ENCODE peak calls at places on chromosomes 6 and 20, in six cellular contexts. R is GM13977, C is GM20000, K is HS-27A, D is GM04504, F is dorsolateral prefrontal cortex. W is an unnamed sample.

GRCh38 chr6:69907981-69908498 is 41.7 kb downstream of the COL19A1 start:
- DNase-seq in C (no peak), K (no peak), D (peak), R (no peak), F (no peak), W (no peak)

GRCh38 chr20:45450097-45450818 is 19.3 kb upstream of the WFDC2 start:
- DNase-seq in D (no peak), C (peak), R (peak), K (peak), F (no peak), W (no peak)

GRCh38 chr20:50304883-50305635 is 114.4 kb downstream of the CEBPB start:
- DNase-seq in C (no peak), R (no peak), D (peak), F (peak), K (no peak), W (peak)

GRCh38 chr6:26243132-26243531 is 121.9 kb upstream of the BTN3A2 start:
- DNase-seq in C (no peak), D (no peak), K (no peak), R (no peak), F (no peak), W (no peak)

GRCh38 chr6:136959471-136959891 is 37.4 kb downstream of the SLC35D3 start:
- DNase-seq in C (no peak), R (no peak), K (no peak), D (no peak), F (no peak), W (no peak)

GRCh38 chr6:11585426-11586016 is 48.0 kb downstream of the TMEM170B start:
- DNase-seq in R (peak), K (no peak), C (peak), F (no peak), D (peak), W (peak)

GRCh38 chr20:38001981-38002380 is 31.3 kb downstream of the TTI1 start:
- DNase-seq in R (no peak), D (no peak), K (no peak), C (no peak), F (no peak), W (no peak)

GRCh38 chr20:63163171-63163570 is 52.8 kb downstream of the YTHDF1 start:
- DNase-seq in D (no peak), F (no peak), R (no peak), K (no peak), C (no peak), W (no peak)

GRCh38 chr6:11500008-11500407 is 37.5 kb upstream of the TMEM170B start:
- DNase-seq in C (no peak), D (no peak), F (no peak), R (no peak), K (no peak), W (no peak)

GRCh38 chr6:113493991-113494390 is 363.2 kb upstream of the MARCKS start:
- DNase-seq in C (no peak), R (no peak), K (no peak), D (no peak), F (no peak), W (no peak)

GRCh38 chr6:45299096-45299581 is 29.0 kb upstream of the RUNX2 start:
- DNase-seq in K (no peak), R (no peak), C (no peak), D (no peak), F (no peak), W (no peak)

GRCh38 chr6:41734666-41735426 is 562 bp downstream of the TFEB start:
- DNase-seq in D (peak), K (peak), F (peak), C (peak), R (peak), W (peak)

GRCh38 chr6:93964296-93964695 is 544.9 kb upstream of the EPHA7 start:
- DNase-seq in K (no peak), R (no peak), D (no peak), C (no peak), F (no peak), W (no peak)

GRCh38 chr20:8156603-8157079 is 24.6 kb downstream of the PLCB1 start:
- DNase-seq in D (no peak), R (no peak), C (no peak), F (no peak), K (no peak), W (peak)

GRCh38 chr20:7912551-7912950 is 27.7 kb downstream of the HAO1 start:
- DNase-seq in F (no peak), K (no peak), C (no peak), R (no peak), D (no peak), W (no peak)

GRCh38 chr6:1463275-1463674 is 73.9 kb downstream of the FOXF2 start:
- DNase-seq in F (no peak), K (no peak), D (no peak), R (no peak), C (no peak), W (no peak)

GRCh38 chr6:123940551-123940950 is 136.9 kb downstream of the NKAIN2 start:
- DNase-seq in D (no peak), F (no peak), C (no peak), K (no peak), R (no peak), W (peak)

GRCh38 chr6:83221886-83222479 is 28.8 kb downstream of the RWDD2A start:
- DNase-seq in K (no peak), R (peak), C (peak), D (peak), F (no peak), W (no peak)

GRCh38 chr20:46757754-46758678 is 48.6 kb downstream of the SLC2A10 start:
- DNase-seq in D (no peak), K (peak), C (peak), R (peak), F (peak), W (peak)

GRCh38 chr6:150269857-150270223 is 99.0 kb upstream of the IYD start:
- DNase-seq in C (no peak), R (no peak), D (no peak), F (no peak), K (no peak), W (no peak)

GRCh38 chr20:36478137-36478905 is 63.0 kb upstream of the MYL9 start:
- DNase-seq in R (no peak), C (no peak), F (no peak), K (no peak), D (no peak), W (no peak)

GRCh38 chr20:31943052-31943471 is 8.8 kb downstream of the PDRG1 start:
- DNase-seq in C (no peak), F (no peak), D (no peak), R (no peak), K (no peak), W (no peak)

GRCh38 chr6:132816665-132817064 is 2.3 kb downstream of the RPS12 start:
- DNase-seq in C (no peak), K (no peak), R (no peak), F (no peak), D (no peak), W (no peak)

GRCh38 chr6:154276810-154277577 is 79.6 kb downstream of the IPCEF1 start:
- DNase-seq in C (peak), F (no peak), R (peak), K (no peak), D (no peak), W (peak)

GRCh38 chr6:65289491-65289890 is 417.5 kb downstream of the EYS start:
- DNase-seq in K (peak), D (no peak), R (no peak), F (no peak), C (no peak), W (no peak)

GRCh38 chr20:6157345-6157744 is 34.5 kb upstream of the FERMT1 start:
- DNase-seq in C (no peak), R (no peak), D (no peak), K (no peak), F (no peak), W (no peak)

GRCh38 chr20:62366370-62367135 is 559 bp downstream of the LAMA5 start:
- DNase-seq in D (no peak), R (no peak), C (no peak), F (no peak), K (no peak), W (no peak)

GRCh38 chr20:64167676-64168075 is 3.4 kb downstream of the MYT1 start:
- DNase-seq in D (peak), R (no peak), C (no peak), F (no peak), K (no peak), W (no peak)

GRCh38 chr6:41302638-41303037 is 16.2 kb upstream of the TREM1 start:
- DNase-seq in C (no peak), D (no peak), F (no peak), R (no peak), K (no peak), W (no peak)

GRCh38 chr20:10541668-10542411 is 106.7 kb downstream of the SLX4IP start:
- DNase-seq in R (no peak), K (no peak), D (no peak), C (no peak), F (no peak), W (no peak)

GRCh38 chr6:133115960-133116359 is 125.2 kb upstream of the EYA4 start:
- DNase-seq in F (no peak), K (no peak), R (no peak), D (no peak), C (no peak), W (no peak)

GRCh38 chr6:137136065-137136464 is 37.4 kb downstream of the IL22RA2 start:
- DNase-seq in K (no peak), C (no peak), F (no peak), R (no peak), D (no peak), W (no peak)

GRCh38 chr20:24682496-24683090 is 213.2 kb downstream of the SYNDIG1 start:
- DNase-seq in C (no peak), D (no peak), R (no peak), K (no peak), F (peak), W (no peak)

GRCh38 chr6:31116661-31117385 is 2.2 kb downstream of the PSORS1C1 start:
- DNase-seq in C (no peak), K (no peak), R (no peak), F (no peak), D (no peak), W (no peak)

GRCh38 chr20:44618318-44618731 is 33.2 kb downstream of the ADA start:
- DNase-seq in K (no peak), C (no peak), D (no peak), R (no peak), F (no peak), W (no peak)

GRCh38 chr6:166202321-166202733 is 34.7 kb upstream of the TBXT start:
- DNase-seq in K (no peak), D (no peak), R (peak), F (no peak), C (peak), W (no peak)

W was measured in SJSA1.